ENCODE peak calls at places on chromosomes 2 and 18, in eight cellular contexts. One of them, this sample, is unnamed.

GRCh38 chr2:75709297-75709696 is 1.4 kb downstream of the GCFC2 start:
- DNase-seq in naive thymus-derived CD8-positive, alpha-beta T cell: no peak
- DNase-seq in RWPE1: peak
- DNase-seq in GM13976: no peak
- DNase-seq in AG10803: no peak
- DNase-seq in GOT3: no peak
- DNase-seq in H9: no peak
- DNase-seq in HL-60: no peak
- DNase-seq in this sample: peak

GRCh38 chr2:191018663-191019119 is 4.7 kb upstream of the STAT1 start:
- DNase-seq in naive thymus-derived CD8-positive, alpha-beta T cell: no peak
- DNase-seq in RWPE1: no peak
- DNase-seq in GM13976: peak
- DNase-seq in AG10803: no peak
- DNase-seq in GOT3: no peak
- DNase-seq in H9: no peak
- DNase-seq in HL-60: no peak
- DNase-seq in this sample: no peak

GRCh38 chr18:75218524-75218923 is 7.9 kb downstream of the TSHZ1 start:
- DNase-seq in naive thymus-derived CD8-positive, alpha-beta T cell: no peak
- DNase-seq in RWPE1: no peak
- DNase-seq in GM13976: no peak
- DNase-seq in AG10803: no peak
- DNase-seq in GOT3: no peak
- DNase-seq in H9: no peak
- DNase-seq in HL-60: no peak
- DNase-seq in this sample: no peak

GRCh38 chr2:239693761-239694415 is 293.1 kb upstream of the HDAC4 start:
- DNase-seq in naive thymus-derived CD8-positive, alpha-beta T cell: no peak
- DNase-seq in RWPE1: no peak
- DNase-seq in GM13976: no peak
- DNase-seq in AG10803: no peak
- DNase-seq in GOT3: no peak
- DNase-seq in H9: no peak
- DNase-seq in HL-60: no peak
- DNase-seq in this sample: no peak

GRCh38 chr2:112794131-112794733 is 9.9 kb upstream of the IL1A start:
- DNase-seq in naive thymus-derived CD8-positive, alpha-beta T cell: no peak
- DNase-seq in RWPE1: peak
- DNase-seq in GM13976: peak
- DNase-seq in AG10803: peak
- DNase-seq in GOT3: no peak
- DNase-seq in H9: no peak
- DNase-seq in HL-60: peak
- DNase-seq in this sample: peak

GRCh38 chr2:170680172-170680913 is 34.8 kb upstream of the SP5 start:
- DNase-seq in naive thymus-derived CD8-positive, alpha-beta T cell: no peak
- DNase-seq in RWPE1: no peak
- DNase-seq in GM13976: peak
- DNase-seq in AG10803: no peak
- DNase-seq in GOT3: no peak
- DNase-seq in H9: no peak
- DNase-seq in HL-60: no peak
- DNase-seq in this sample: no peak

GRCh38 chr2:164757934-164758695 is 83.5 kb downstream of the COBLL1 start:
- DNase-seq in naive thymus-derived CD8-positive, alpha-beta T cell: no peak
- DNase-seq in RWPE1: no peak
- DNase-seq in GM13976: no peak
- DNase-seq in AG10803: peak
- DNase-seq in GOT3: no peak
- DNase-seq in H9: no peak
- DNase-seq in HL-60: no peak
- DNase-seq in this sample: no peak

GRCh38 chr2:83196225-83196624 is 1262.9 kb downstream of the SUCLG1 start:
- DNase-seq in naive thymus-derived CD8-positive, alpha-beta T cell: no peak
- DNase-seq in RWPE1: peak
- DNase-seq in GM13976: no peak
- DNase-seq in AG10803: peak
- DNase-seq in GOT3: no peak
- DNase-seq in H9: no peak
- DNase-seq in HL-60: no peak
- DNase-seq in this sample: peak

GRCh38 chr2:217947341-217948316 is 55.2 kb downstream of the TNS1 start:
- DNase-seq in naive thymus-derived CD8-positive, alpha-beta T cell: no peak
- DNase-seq in RWPE1: no peak
- DNase-seq in GM13976: no peak
- DNase-seq in AG10803: no peak
- DNase-seq in GOT3: no peak
- DNase-seq in H9: peak
- DNase-seq in HL-60: no peak
- DNase-seq in this sample: no peak

GRCh38 chr18:56307771-56308170 is 330.6 kb downstream of the TXNL1 start:
- DNase-seq in naive thymus-derived CD8-positive, alpha-beta T cell: no peak
- DNase-seq in RWPE1: no peak
- DNase-seq in GM13976: no peak
- DNase-seq in AG10803: no peak
- DNase-seq in GOT3: no peak
- DNase-seq in H9: no peak
- DNase-seq in HL-60: no peak
- DNase-seq in this sample: no peak

GRCh38 chr2:71950256-71951066 is 197.2 kb downstream of the CYP26B1 start:
- DNase-seq in naive thymus-derived CD8-positive, alpha-beta T cell: no peak
- DNase-seq in RWPE1: no peak
- DNase-seq in GM13976: no peak
- DNase-seq in AG10803: peak
- DNase-seq in GOT3: no peak
- DNase-seq in H9: peak
- DNase-seq in HL-60: no peak
- DNase-seq in this sample: peak

GRCh38 chr2:217886720-217887309 is 116.0 kb downstream of the TNS1 start:
- DNase-seq in naive thymus-derived CD8-positive, alpha-beta T cell: peak
- DNase-seq in RWPE1: peak
- DNase-seq in GM13976: peak
- DNase-seq in AG10803: peak
- DNase-seq in GOT3: no peak
- DNase-seq in H9: peak
- DNase-seq in HL-60: peak
- DNase-seq in this sample: peak

GRCh38 chr2:235026649-235027557 is 75.1 kb downstream of the SH3BP4 start:
- DNase-seq in naive thymus-derived CD8-positive, alpha-beta T cell: no peak
- DNase-seq in RWPE1: peak
- DNase-seq in GM13976: no peak
- DNase-seq in AG10803: peak
- DNase-seq in GOT3: no peak
- DNase-seq in H9: no peak
- DNase-seq in HL-60: no peak
- DNase-seq in this sample: no peak

GRCh38 chr2:67209107-67209506 is 188.0 kb upstream of the ETAA1 start:
- DNase-seq in naive thymus-derived CD8-positive, alpha-beta T cell: no peak
- DNase-seq in RWPE1: no peak
- DNase-seq in GM13976: no peak
- DNase-seq in AG10803: no peak
- DNase-seq in GOT3: no peak
- DNase-seq in H9: no peak
- DNase-seq in HL-60: no peak
- DNase-seq in this sample: no peak

GRCh38 chr2:46435796-46436360 is 43.5 kb upstream of the TMEM247 start:
- DNase-seq in naive thymus-derived CD8-positive, alpha-beta T cell: no peak
- DNase-seq in RWPE1: no peak
- DNase-seq in GM13976: no peak
- DNase-seq in AG10803: no peak
- DNase-seq in GOT3: no peak
- DNase-seq in H9: no peak
- DNase-seq in HL-60: no peak
- DNase-seq in this sample: no peak

GRCh38 chr18:13281406-13281805 is 62.8 kb downstream of the LDLRAD4 start:
- DNase-seq in naive thymus-derived CD8-positive, alpha-beta T cell: no peak
- DNase-seq in RWPE1: no peak
- DNase-seq in GM13976: no peak
- DNase-seq in AG10803: no peak
- DNase-seq in GOT3: no peak
- DNase-seq in H9: no peak
- DNase-seq in HL-60: no peak
- DNase-seq in this sample: no peak

GRCh38 chr2:68134554-68134953 is 23.1 kb upstream of the PNO1 start:
- DNase-seq in naive thymus-derived CD8-positive, alpha-beta T cell: no peak
- DNase-seq in RWPE1: no peak
- DNase-seq in GM13976: no peak
- DNase-seq in AG10803: no peak
- DNase-seq in GOT3: no peak
- DNase-seq in H9: no peak
- DNase-seq in HL-60: no peak
- DNase-seq in this sample: no peak

GRCh38 chr2:134447669-134448068 is 193.8 kb downstream of the MGAT5 start:
- DNase-seq in naive thymus-derived CD8-positive, alpha-beta T cell: no peak
- DNase-seq in RWPE1: no peak
- DNase-seq in GM13976: no peak
- DNase-seq in AG10803: no peak
- DNase-seq in GOT3: no peak
- DNase-seq in H9: no peak
- DNase-seq in HL-60: no peak
- DNase-seq in this sample: no peak